ENCODE peak calls at places on chromosomes 5 and 9, in four cellular contexts. S is suprapubic skin, A is SK-N-DZ, R is NCI-H524 treated with DMSO at 0.1 percent for 48 hours. B is an unnamed sample.

GRCh38 chr9:93126825-93127368 is 7.2 kb downstream of the NINJ1 start:
- DNase-seq in A (no peak), R (no peak), S (peak), B (peak)

GRCh38 chr5:169914766-169915165 is 65.5 kb downstream of the INSYN2B start:
- DNase-seq in S (no peak), R (no peak), A (no peak), B (no peak)

GRCh38 chr9:126985870-126986498 is 71.4 kb downstream of the RALGPS1 start:
- DNase-seq in R (no peak), S (no peak), A (no peak), B (no peak)

GRCh38 chr5:175682664-175683063 is 24.8 kb downstream of the HRH2 start:
- DNase-seq in R (no peak), S (no peak), A (no peak), B (no peak)

GRCh38 chr5:39199335-39199734 is 20.0 kb downstream of the FYB1 start:
- DNase-seq in R (no peak), A (no peak), S (no peak), B (no peak)

GRCh38 chr5:141338538-141339306 is at the start of gene PCDHGA2:
- DNase-seq in S (no peak), A (peak), R (no peak), B (no peak)

GRCh38 chr5:102809033-102809432 is 53.9 kb downstream of the PAM start:
- DNase-seq in S (no peak), R (no peak), A (no peak), B (no peak)

GRCh38 chr5:9505215-9505614 is 40.7 kb downstream of the SEMA5A start:
- DNase-seq in S (no peak), A (no peak), R (no peak), B (no peak)

B was measured in D721Med.